ENCODE peak calls at places on chromosomes 2 and 18, in eight cellular contexts. V, G, U, K, E, Q, M and J are unnamed samples.

GRCh38 chr2:177553176-177553909 is 160.8 kb downstream of the AGPS start:
- DNase-seq in E (no peak), K (peak; percentile 42), U (no peak), G (peak; percentile 52), M (peak; percentile 69), V (no peak), Q (peak; percentile 32), J (peak; percentile 24)

GRCh38 chr2:8862230-8862629 is 24.8 kb upstream of the KIDINS220 start:
- DNase-seq in Q (no peak), U (no peak), K (no peak), E (no peak), V (no peak), M (no peak), G (no peak), J (no peak)

GRCh38 chr2:8750221-8750620 is 68.4 kb downstream of the ID2 start:
- DNase-seq in V (no peak), K (no peak), E (no peak), Q (no peak), U (no peak), M (no peak), G (no peak), J (no peak)

GRCh38 chr18:57728941-57729511 is 74.1 kb downstream of the ATP8B1 start:
- DNase-seq in K (peak; percentile 36), U (no peak), M (no peak), Q (no peak), G (peak; percentile 52), E (no peak), V (no peak), J (no peak)

GRCh38 chr2:199495147-199495546 is 37.4 kb upstream of the SATB2 start:
- DNase-seq in K (peak; percentile 63), Q (no peak), G (peak; percentile 45), E (no peak), V (no peak), U (no peak), M (peak; percentile 23), J (no peak)

GRCh38 chr2:182368446-182368845 is 58.4 kb downstream of the PDE1A start:
- DNase-seq in Q (no peak), V (no peak), K (no peak), E (no peak), G (peak; percentile 51), M (no peak), U (no peak), J (no peak)

GRCh38 chr18:8614875-8615274 is 5.6 kb downstream of the RAB12 start:
- DNase-seq in U (no peak), V (no peak), E (no peak), M (no peak), K (no peak), Q (no peak), G (peak; percentile 20), J (no peak)

GRCh38 chr2:235634435-235635152 is 140.8 kb downstream of the AGAP1 start:
- DNase-seq in Q (no peak), G (peak; percentile 17), M (no peak), E (no peak), V (no peak), U (no peak), K (peak; percentile 17), J (no peak)

GRCh38 chr2:237731663-237732062 is 66.9 kb upstream of the RBM44 start:
- DNase-seq in V (no peak), M (peak; percentile 67), U (peak; percentile 76), G (peak; percentile 93), Q (peak; percentile 69), K (peak; percentile 93), E (no peak), J (peak; percentile 94)

GRCh38 chr2:43387092-43388062 is 161.0 kb upstream of the ZFP36L2 start:
- DNase-seq in M (no peak), E (peak; percentile 54), Q (no peak), G (no peak), K (peak; percentile 62), U (no peak), V (no peak), J (no peak)

GRCh38 chr2:70468898-70469297 is 84.7 kb downstream of the TGFA start:
- DNase-seq in K (no peak), M (no peak), Q (no peak), V (no peak), U (no peak), E (no peak), G (no peak), J (no peak)

GRCh38 chr2:16129716-16130540 is 189.6 kb downstream of the MYCN start:
- DNase-seq in G (no peak), V (no peak), Q (no peak), M (no peak), K (no peak), U (no peak), E (peak; percentile 12), J (no peak)

GRCh38 chr18:79439201-79440023 is 43.7 kb downstream of the NFATC1 start:
- DNase-seq in K (no peak), U (no peak), E (peak; percentile 74), G (no peak), Q (no peak), V (no peak), M (no peak), J (no peak)

GRCh38 chr2:143433158-143433557 is 303.9 kb downstream of the ARHGAP15 start:
- DNase-seq in K (no peak), G (no peak), Q (no peak), V (no peak), U (peak; percentile 20), M (peak; percentile 1), E (no peak), J (peak; percentile 28)

GRCh38 chr2:74080346-74080745 is 67.4 kb downstream of the BOLA3 start:
- DNase-seq in K (no peak), Q (no peak), V (no peak), E (no peak), G (peak; percentile 7), M (no peak), U (peak; percentile 40), J (no peak)

GRCh38 chr2:195595825-195596224 is 61.2 kb upstream of the SLC39A10 start:
- DNase-seq in E (no peak), K (no peak), U (no peak), M (no peak), V (no peak), Q (no peak), G (no peak), J (no peak)

GRCh38 chr2:144325086-144325485 is 194.8 kb downstream of the ZEB2 start:
- DNase-seq in Q (peak; percentile 67), E (peak; percentile 86), M (no peak), V (no peak), U (no peak), G (no peak), K (no peak), J (no peak)

GRCh38 chr2:26461601-26462023 is 16.3 kb downstream of the OTOF start:
- DNase-seq in E (no peak), V (peak; percentile 67), G (no peak), U (no peak), K (no peak), M (no peak), Q (no peak), J (no peak)

GRCh38 chr2:152573168-152573567 is 144.1 kb downstream of the PRPF40A start:
- DNase-seq in V (no peak), K (peak; percentile 97), E (peak; percentile 70), G (peak; percentile 96), Q (peak; percentile 88), M (peak; percentile 87), U (peak; percentile 63), J (peak; percentile 80)

GRCh38 chr2:3097804-3098203 is 279.8 kb downstream of the EIPR1 start:
- DNase-seq in V (peak; percentile 38), G (no peak), E (peak; percentile 24), K (no peak), U (no peak), M (no peak), Q (no peak), J (no peak)

GRCh38 chr2:59774821-59775463 is 778.5 kb downstream of the BCL11A start:
- DNase-seq in V (no peak), U (no peak), K (no peak), M (no peak), Q (no peak), G (no peak), E (no peak), J (no peak)

GRCh38 chr2:64405476-64406406 is 48.2 kb upstream of the LGALSL start:
- DNase-seq in G (peak; percentile 52), E (no peak), V (peak; percentile 72), U (no peak), K (peak; percentile 84), Q (no peak), M (no peak), J (no peak)

GRCh38 chr18:47425365-47425764 is 173.9 kb upstream of the SKOR2 start:
- DNase-seq in G (no peak), Q (no peak), E (no peak), V (no peak), M (no peak), U (no peak), K (no peak), J (no peak)

GRCh38 chr2:144350151-144350802 is 169.6 kb downstream of the ZEB2 start:
- DNase-seq in M (no peak), K (peak; percentile 58), Q (no peak), E (no peak), U (peak; percentile 96), G (peak; percentile 17), V (no peak), J (no peak)

GRCh38 chr18:70700496-70700895 is 411.7 kb downstream of the SOCS6 start:
- DNase-seq in V (no peak), G (no peak), E (no peak), U (no peak), K (no peak), M (no peak), Q (no peak), J (no peak)

GRCh38 chr2:187138240-187138639 is 289.3 kb upstream of the ZSWIM2 start:
- DNase-seq in Q (peak; percentile 57), M (peak; percentile 68), G (peak; percentile 60), K (peak; percentile 5), U (peak; percentile 71), V (peak; percentile 59), E (no peak), J (peak; percentile 1)

GRCh38 chr18:50775207-50775606 is 44.6 kb downstream of the MRO start:
- DNase-seq in Q (no peak), E (no peak), K (no peak), V (no peak), G (no peak), U (no peak), M (no peak), J (no peak)

GRCh38 chr2:235614900-235615712 is 121.3 kb downstream of the AGAP1 start:
- DNase-seq in U (no peak), G (peak; percentile 33), Q (no peak), V (peak; percentile 14), K (no peak), E (no peak), M (no peak), J (no peak)

GRCh38 chr2:39403311-39403710 is 33.8 kb downstream of the MAP4K3 start:
- DNase-seq in E (no peak), Q (no peak), V (no peak), U (peak; percentile 45), G (no peak), M (no peak), K (no peak), J (no peak)

GRCh38 chr18:59267511-59268126 is 5.6 kb downstream of the RAX start:
- DNase-seq in V (no peak), G (no peak), K (no peak), Q (no peak), E (peak; percentile 63), M (no peak), U (peak; percentile 54), J (no peak)

GRCh38 chr18:66761166-66761565 is 157.3 kb upstream of the CDH19 start:
- DNase-seq in U (no peak), E (no peak), G (no peak), Q (no peak), K (no peak), M (no peak), V (no peak), J (peak; percentile 53)

GRCh38 chr2:119490106-119490505 is 34.2 kb downstream of the SCTR start:
- DNase-seq in U (no peak), E (no peak), Q (no peak), K (no peak), G (no peak), M (no peak), V (no peak), J (no peak)

GRCh38 chr2:126513033-126513432 is 142.9 kb upstream of the GYPC start:
- DNase-seq in V (no peak), M (peak; percentile 56), E (no peak), K (peak; percentile 46), U (peak; percentile 77), Q (peak; percentile 24), G (peak; percentile 47), J (no peak)

GRCh38 chr2:110690345-110690965 is 12.6 kb upstream of the BUB1 start:
- DNase-seq in K (no peak), Q (no peak), G (no peak), U (no peak), E (no peak), M (no peak), V (no peak), J (no peak)